ENCODE peak calls at places on chromosomes 3 and 15, in four cellular contexts. O is stomach, K is uterus, U is osteoblast. I is an unnamed sample. For H3K4me1, the result is how much of the 10 kb centered on the place peaks cover.

GRCh38 chr3:55750525-55750924 is 263.4 kb upstream of the WNT5A start:
- DNase-seq in O (no peak), K (no peak), U (peak), I (peak)

GRCh38 chr3:159077860-159078259 is 276.0 kb downstream of the MFSD1 start:
- DNase-seq in O (no peak), K (no peak), U (peak), I (peak)

GRCh38 chr3:76570436-76571057 is 469.4 kb upstream of the ROBO2 start:
- DNase-seq in O (no peak), K (no peak), U (peak), I (peak)

GRCh38 chr3:124836448-124836847 is 50.7 kb downstream of the ITGB5 start:
- DNase-seq in O (no peak), K (no peak), U (no peak), I (no peak)

GRCh38 chr3:100436951-100437350 is 35.6 kb downstream of the LNP1 start:
- DNase-seq in O (no peak), K (no peak), U (peak), I (peak)

GRCh38 chr15:79593119-79593869 is 161.2 kb downstream of the MINAR1 start:
- DNase-seq in O (no peak), K (no peak), U (no peak), I (peak)

GRCh38 chr3:44468572-44469520 is 8.6 kb downstream of the ZNF445 start:
- DNase-seq in O (no peak), K (no peak), U (no peak), I (peak)

GRCh38 chr3:197487911-197488391 is 67.8 kb downstream of the BDH1 start:
- DNase-seq in O (no peak), K (no peak), U (peak), I (peak)

GRCh38 chr3:82942041-82942440 is 1180.6 kb upstream of the GBE1 start:
- DNase-seq in O (no peak), K (no peak), U (no peak), I (no peak)

GRCh38 chr15:44788748-44789147 is 52.4 kb downstream of the TRIM69 start:
- DNase-seq in O (no peak), K (no peak), U (no peak), I (peak)

GRCh38 chr3:42491876-42492507 is 10.5 kb upstream of the VIPR1 start:
- DNase-seq in O (peak), K (peak), U (no peak), I (no peak)

GRCh38 chr15:64845826-64846225 is 4.1 kb downstream of the PLEKHO2 start:
- DNase-seq in O (no peak), K (no peak), U (no peak), I (no peak)

GRCh38 chr3:87206070-87206469 is 21.0 kb upstream of the CHMP2B start:
- DNase-seq in O (no peak), K (no peak), U (peak), I (peak)

GRCh38 chr15:78207641-78208340 is 26.6 kb downstream of the ACSBG1 start:
- DNase-seq in O (peak), K (no peak), U (no peak), I (no peak)

GRCh38 chr15:91152896-91153581 is 53.0 kb downstream of the SV2B start:
- DNase-seq in O (no peak), K (no peak), U (no peak), I (no peak)

GRCh38 chr15:52414936-52415335 is 113.7 kb downstream of the MYO5A start:
- DNase-seq in O (no peak), K (no peak), U (no peak), I (no peak)

GRCh38 chr15:83547168-83547567 is 100.0 kb downstream of the SH3GL3 start:
- DNase-seq in O (no peak), K (no peak), U (no peak), I (no peak)

GRCh38 chr3:22361465-22361864 is 610.5 kb upstream of the ZNF385D start:
- DNase-seq in O (no peak), K (no peak), U (no peak), I (peak)

DNA sequence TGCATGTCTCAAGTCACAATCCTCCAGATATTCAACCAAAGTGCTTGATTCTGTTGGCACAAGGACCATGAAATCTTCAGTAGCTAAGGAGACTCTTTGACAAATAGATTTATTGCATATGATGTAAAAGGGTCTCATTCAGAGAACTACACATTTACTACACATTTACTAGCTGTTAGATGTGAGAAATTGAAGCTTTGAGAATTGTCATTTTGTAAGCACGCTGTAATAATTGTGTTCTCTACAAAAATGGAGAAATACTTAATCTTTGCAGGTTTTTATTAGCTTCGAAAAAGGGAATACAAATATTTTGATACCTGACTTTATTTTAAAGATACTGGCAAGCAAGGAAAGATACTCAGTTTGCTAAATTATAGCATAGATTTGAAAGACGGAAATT is 70.2 kb upstream of the CHD2 start:
- DNase-seq in O (no peak), K (no peak), U (no peak), I (no peak)
- H3K27ac ChIP-seq in O (no peak), K (peak), U (no peak), I (no peak)

DNA sequence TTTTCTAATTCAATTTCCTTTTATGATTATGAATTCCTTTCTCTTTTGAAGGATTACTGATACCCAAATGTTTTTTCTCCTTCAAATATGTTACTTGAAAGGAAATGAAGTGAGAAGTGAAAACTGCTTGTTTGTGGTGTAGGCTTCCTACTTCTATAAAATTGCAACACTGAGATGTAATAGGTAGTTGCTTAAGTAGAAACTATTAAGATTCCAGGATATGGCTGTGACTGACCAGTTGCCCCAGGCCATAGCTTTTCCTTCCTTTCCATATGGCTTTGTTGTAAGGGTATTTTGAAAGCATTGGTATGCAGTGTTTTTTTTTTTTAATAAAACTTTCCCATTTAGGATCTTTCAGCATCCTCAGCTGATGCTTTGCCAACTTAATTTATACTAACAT is 28.5 kb downstream of the DNAJC13 start:
- DNase-seq in O (no peak), K (no peak), U (no peak), I (peak)
- H3K4me1 ChIP-seq in O (under half), K (under half), U (under half), I (half or more)

DNA sequence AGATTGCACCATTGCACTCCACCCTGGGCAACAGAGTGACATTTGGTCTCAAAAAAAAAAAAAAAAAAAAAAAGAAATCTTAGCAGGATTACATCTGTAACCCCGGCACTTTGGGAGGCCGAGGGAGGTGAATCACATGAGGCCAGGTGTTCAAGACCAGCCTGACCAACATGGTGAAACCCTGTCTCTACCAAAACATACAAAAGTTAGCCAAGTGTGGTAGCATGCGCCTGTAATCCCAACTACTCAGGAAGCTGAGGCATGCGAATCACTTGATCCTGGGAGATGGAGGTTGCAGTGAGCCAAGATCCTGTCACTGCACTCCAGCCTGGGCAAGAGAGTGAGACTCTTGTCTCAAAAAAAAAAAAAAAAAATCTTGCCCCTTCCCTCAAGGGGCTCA is 40.4 kb downstream of the LIPC start:
- DNase-seq in O (no peak), K (no peak), U (no peak), I (no peak)
- H3K27ac ChIP-seq in O (no peak), K (no peak), U (no peak), I (no peak)

DNA sequence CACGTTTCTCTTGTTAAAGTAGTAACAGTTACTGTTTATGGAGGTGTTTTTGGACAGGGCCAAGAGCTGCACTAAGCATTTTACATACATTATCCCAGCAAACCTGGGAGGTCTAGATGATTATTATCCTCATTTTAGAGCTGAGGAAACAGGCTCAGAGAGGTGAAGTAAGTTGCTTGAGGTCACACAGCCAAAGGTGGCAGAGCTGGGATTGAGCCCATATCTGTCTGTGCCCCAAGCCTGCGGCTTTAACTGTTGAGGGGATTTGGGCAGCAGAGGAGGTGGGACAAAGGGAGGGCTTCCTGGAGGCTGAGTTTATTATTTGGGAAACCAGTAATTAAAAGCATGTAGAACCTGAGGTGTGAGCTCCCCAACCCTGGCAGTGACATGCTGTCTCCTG is 9.2 kb downstream of the SMAD6 start:
- DNase-seq in O (no peak), K (no peak), U (peak), I (no peak)
- H3K4me1 ChIP-seq in O (half or more), K (under half), U (half or more), I (under half)

GRCh38 chr3:108085821-108086350 is 4.9 kb downstream of the CD47 start:
- DNase-seq in O (no peak), K (no peak), U (no peak), I (no peak)
- H3K27ac ChIP-seq in O (no peak), K (no peak), U (no peak), I (no peak)

I was measured in GM23248.